ENCODE peak calls at places on chromosomes 11 and 22, in six cellular contexts. P is AG20443, Z is ELF-1, E is iris pigment epithelial cell, W is kidney tubule cell, K is GM23338. L is an unnamed sample.

GRCh38 chr11:73201249-73201648 is 16.8 kb upstream of the P2RY2 start:
- DNase-seq in P (no peak), Z (no peak), E (peak), W (no peak), K (peak), L (no peak)

GRCh38 chr11:83156996-83157754 is at the start of gene PCF11:
- DNase-seq in P (peak), Z (no peak), E (peak), W (no peak), K (no peak), L (no peak)

GRCh38 chr11:17416492-17416891 is 28.0 kb upstream of the KCNJ11 start:
- DNase-seq in P (no peak), Z (no peak), E (no peak), W (no peak), K (no peak), L (no peak)

GRCh38 chr22:43883012-43883661 is 8.7 kb downstream of the PNPLA5 start:
- DNase-seq in P (peak), Z (peak), E (peak), W (peak), K (peak), L (peak)

GRCh38 chr22:38788417-38788816 is 5.5 kb downstream of the DNAL4 start:
- DNase-seq in P (peak), Z (no peak), E (peak), W (peak), K (no peak), L (peak)

GRCh38 chr11:818396-819128 is at the start of gene PNPLA2:
- DNase-seq in P (peak), Z (no peak), E (no peak), W (peak), K (peak), L (no peak)

GRCh38 chr22:26079009-26079408 is 90.3 kb upstream of the SEZ6L start:
- DNase-seq in P (no peak), Z (no peak), E (peak), W (no peak), K (peak), L (no peak)

GRCh38 chr22:21703684-21704316 is 31.8 kb downstream of the YPEL1 start:
- DNase-seq in P (no peak), Z (no peak), E (no peak), W (no peak), K (no peak), L (peak)

GRCh38 chr22:38865201-38866023 is 6.6 kb downstream of the CBX6 start:
- DNase-seq in P (no peak), Z (no peak), E (no peak), W (no peak), K (no peak), L (peak)

GRCh38 chr11:8339592-8340022 is 75.9 kb upstream of the LMO1 start:
- DNase-seq in P (no peak), Z (peak), E (no peak), W (no peak), K (no peak), L (no peak)

GRCh38 chr22:30043181-30043580 is 37.1 kb upstream of the HORMAD2 start:
- DNase-seq in P (no peak), Z (no peak), E (no peak), W (no peak), K (no peak), L (no peak)

GRCh38 chr11:2655834-2656622 is 43.8 kb downstream of the KCNQ1OT1 start:
- DNase-seq in P (peak), Z (no peak), E (peak), W (peak), K (no peak), L (no peak)

GRCh38 chr22:39522567-39523300 is 2.4 kb downstream of the ATF4 start:
- DNase-seq in P (peak), Z (no peak), E (peak), W (peak), K (no peak), L (peak)

GRCh38 chr11:70528794-70529580 is 130.7 kb downstream of the CTTN start:
- DNase-seq in P (no peak), Z (no peak), E (no peak), W (no peak), K (no peak), L (peak)

GRCh38 chr22:47030881-47031627 is 268.6 kb downstream of the TBC1D22A start:
- DNase-seq in P (peak), Z (no peak), E (no peak), W (no peak), K (no peak), L (peak)

GRCh38 chr11:76201672-76202412 is 4.5 kb downstream of the WNT11 start:
- DNase-seq in P (no peak), Z (peak), E (no peak), W (no peak), K (no peak), L (peak)

GRCh38 chr22:35470903-35471321 is 69.7 kb upstream of the RASD2 start:
- DNase-seq in P (no peak), Z (no peak), E (peak), W (peak), K (peak), L (peak)

GRCh38 chr11:69948256-69949141 is 129.3 kb upstream of the FGF3 start:
- DNase-seq in P (peak), Z (peak), E (peak), W (peak), K (peak), L (peak)

GRCh38 chr11:107102692-107103463 is 84.6 kb upstream of the GUCY1A2 start:
- DNase-seq in P (no peak), Z (no peak), E (no peak), W (no peak), K (peak), L (no peak)

GRCh38 chr11:43694477-43694876 is 13.9 kb downstream of the HSD17B12 start:
- DNase-seq in P (no peak), Z (no peak), E (no peak), W (peak), K (no peak), L (no peak)

GRCh38 chr11:130403301-130403804 is 25.1 kb downstream of the ADAMTS8 start:
- DNase-seq in P (peak), Z (peak), E (peak), W (peak), K (peak), L (peak)

L was measured in osteoblast.